ENCODE peak calls at places on chromosomes 5 and 9, in eight cellular contexts. F is cardiac fibroblast, H is IMR-90, G is psoas muscle, U is mucosa of descending colon, Q is fibroblast of mammary gland, I is AG04450, A is right atrium auricular region. T is an unnamed sample.

GRCh38 chr5:117394506-117395157 is 820.0 kb upstream of the SEMA6A start:
- DNase-seq in F (no peak), H (no peak), G (no peak), U (peak), Q (no peak), I (no peak), A (no peak), T (no peak)

GRCh38 chr5:154368041-154368800 is 77.6 kb upstream of the SAP30L start:
- DNase-seq in F (peak), H (peak), G (no peak), U (no peak), Q (peak), I (peak), A (peak), T (peak)

GRCh38 chr9:72305102-72305546 is 59.9 kb downstream of the ZFAND5 start:
- DNase-seq in F (peak), H (peak), G (peak), U (peak), Q (peak), I (no peak), A (peak), T (no peak)

GRCh38 chr9:92671323-92671722 is 1.4 kb upstream of the IPPK start:
- DNase-seq in F (peak), H (peak), G (no peak), U (no peak), Q (peak), I (peak), A (peak), T (no peak)

GRCh38 chr5:168227973-168228615 is 63.4 kb upstream of the WWC1 start:
- DNase-seq in F (peak), H (no peak), G (no peak), U (no peak), Q (peak), I (no peak), A (no peak), T (no peak)

GRCh38 chr9:127455299-127455992 is 4.1 kb downstream of the LRSAM1 start:
- DNase-seq in F (no peak), H (no peak), G (peak), U (peak), Q (no peak), I (no peak), A (no peak), T (no peak)

GRCh38 chr9:112012026-112012902 is 115.7 kb downstream of the UGCG start:
- DNase-seq in F (peak), H (peak), G (peak), U (peak), Q (peak), I (peak), A (peak), T (peak)

GRCh38 chr9:70672136-70672535 is 257.7 kb upstream of the KLF9 start:
- DNase-seq in F (peak), H (no peak), G (no peak), U (no peak), Q (peak), I (no peak), A (no peak), T (no peak)

GRCh38 chr5:142317173-142317572 is 7.6 kb downstream of the SPRY4 start:
- DNase-seq in F (no peak), H (no peak), G (no peak), U (no peak), Q (no peak), I (no peak), A (no peak), T (no peak)

GRCh38 chr9:27407966-27408365 is 111.0 kb upstream of the EQTN start:
- DNase-seq in F (peak), H (peak), G (no peak), U (no peak), Q (peak), I (no peak), A (no peak), T (no peak)

GRCh38 chr9:38227061-38227540 is 158.1 kb upstream of the SHB start:
- DNase-seq in F (peak), H (peak), G (peak), U (peak), Q (peak), I (peak), A (no peak), T (peak)

GRCh38 chr5:119398713-119399492 is 43.1 kb downstream of the TNFAIP8 start:
- DNase-seq in F (peak), H (no peak), G (peak), U (peak), Q (no peak), I (no peak), A (peak), T (no peak)

GRCh38 chr5:67214713-67215591 is 18.4 kb upstream of the CD180 start:
- DNase-seq in F (no peak), H (no peak), G (no peak), U (peak), Q (no peak), I (no peak), A (no peak), T (no peak)

GRCh38 chr5:74083096-74083495 is 457.1 kb downstream of the ARHGEF28 start:
- DNase-seq in F (no peak), H (no peak), G (no peak), U (no peak), Q (no peak), I (no peak), A (no peak), T (no peak)

GRCh38 chr5:139655727-139656271 is 7.7 kb downstream of the CXXC5 start:
- DNase-seq in F (peak), H (peak), G (peak), U (peak), Q (peak), I (no peak), A (no peak), T (no peak)

GRCh38 chr5:125683669-125684068 is 739.5 kb upstream of the GRAMD2B start:
- DNase-seq in F (no peak), H (peak), G (no peak), U (no peak), Q (no peak), I (no peak), A (no peak), T (no peak)

GRCh38 chr5:87298687-87299362 is 31.1 kb downstream of the RASA1 start:
- DNase-seq in F (no peak), H (peak), G (no peak), U (no peak), Q (peak), I (no peak), A (no peak), T (no peak)

GRCh38 chr5:62771331-62771730 is 192.7 kb downstream of the LRRC70 start:
- DNase-seq in F (no peak), H (no peak), G (no peak), U (no peak), Q (no peak), I (no peak), A (no peak), T (no peak)

GRCh38 chr9:15697459-15697858 is 144.6 kb downstream of the CCDC171 start:
- DNase-seq in F (peak), H (peak), G (no peak), U (no peak), Q (peak), I (peak), A (no peak), T (peak)

GRCh38 chr9:78103971-78104433 is 72.4 kb upstream of the GNAQ start:
- DNase-seq in F (no peak), H (no peak), G (no peak), U (no peak), Q (no peak), I (no peak), A (no peak), T (no peak)

GRCh38 chr9:80222466-80223169 is 650.9 kb downstream of the TLE4 start:
- DNase-seq in F (no peak), H (no peak), G (no peak), U (no peak), Q (no peak), I (no peak), A (no peak), T (no peak)

GRCh38 chr5:171630047-171630669 is 155.5 kb upstream of the SMIM23 start:
- DNase-seq in F (peak), H (peak), G (peak), U (peak), Q (peak), I (peak), A (peak), T (no peak)

GRCh38 chr5:157961828-157962390 is 103.0 kb upstream of the CLINT1 start:
- DNase-seq in F (no peak), H (no peak), G (no peak), U (no peak), Q (no peak), I (no peak), A (no peak), T (no peak)

GRCh38 chr5:45385321-45386058 is 310.7 kb downstream of the HCN1 start:
- DNase-seq in F (peak), H (peak), G (peak), U (no peak), Q (peak), I (no peak), A (no peak), T (peak)

GRCh38 chr5:176631383-176631970 is 1.0 kb downstream of the EIF4E1B start:
- DNase-seq in F (no peak), H (no peak), G (no peak), U (no peak), Q (no peak), I (no peak), A (no peak), T (no peak)
- TF ChIP-seq CTCF in F (no peak), H (no peak), G (no peak), U (no peak), Q (no peak), I (no peak), A (no peak), T (no peak)

DNA sequence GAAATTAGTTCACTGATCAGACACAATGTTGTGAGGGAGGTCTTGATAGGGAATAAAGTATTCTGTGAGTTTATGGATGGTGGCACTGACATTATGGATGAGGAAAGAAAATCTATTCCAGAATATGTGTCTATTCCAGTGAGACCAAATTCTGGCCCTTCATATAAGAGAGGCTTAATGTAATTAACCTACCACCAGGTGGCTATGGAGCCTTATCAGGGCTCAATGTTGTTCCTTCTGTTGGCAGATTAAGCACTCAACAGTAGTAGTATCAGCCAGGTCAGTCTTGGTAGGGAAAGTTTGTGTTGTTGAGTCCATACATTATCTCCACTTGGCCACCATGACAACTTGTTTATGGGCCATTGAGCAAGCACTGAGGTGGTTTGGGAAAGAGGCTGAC is 41.7 kb upstream of the BARX1 start:
- DNase-seq in F (no peak), H (no peak), G (no peak), U (no peak), Q (no peak), I (no peak), A (no peak), T (no peak)
- H3K4me3 ChIP-seq in F (no peak), H (no peak), G (no peak), U (no peak), Q (no peak), I (no peak), A (no peak), T (no peak)

GRCh38 chr5:159441441-159441840 is 111.2 kb upstream of the IL12B start:
- DNase-seq in F (no peak), H (no peak), G (no peak), U (no peak), Q (peak), I (no peak), A (no peak), T (no peak)

GRCh38 chr5:159440235-159440634 is 109.9 kb upstream of the IL12B start:
- DNase-seq in F (no peak), H (no peak), G (no peak), U (no peak), Q (no peak), I (no peak), A (no peak), T (no peak)

GRCh38 chr5:159442210-159442850 is 112.0 kb upstream of the IL12B start:
- DNase-seq in F (no peak), H (peak), G (no peak), U (peak), Q (no peak), I (no peak), A (no peak), T (no peak)

GRCh38 chr5:159440948-159441347 is 110.7 kb upstream of the IL12B start:
- DNase-seq in F (no peak), H (no peak), G (no peak), U (no peak), Q (no peak), I (no peak), A (no peak), T (no peak)

DNA sequence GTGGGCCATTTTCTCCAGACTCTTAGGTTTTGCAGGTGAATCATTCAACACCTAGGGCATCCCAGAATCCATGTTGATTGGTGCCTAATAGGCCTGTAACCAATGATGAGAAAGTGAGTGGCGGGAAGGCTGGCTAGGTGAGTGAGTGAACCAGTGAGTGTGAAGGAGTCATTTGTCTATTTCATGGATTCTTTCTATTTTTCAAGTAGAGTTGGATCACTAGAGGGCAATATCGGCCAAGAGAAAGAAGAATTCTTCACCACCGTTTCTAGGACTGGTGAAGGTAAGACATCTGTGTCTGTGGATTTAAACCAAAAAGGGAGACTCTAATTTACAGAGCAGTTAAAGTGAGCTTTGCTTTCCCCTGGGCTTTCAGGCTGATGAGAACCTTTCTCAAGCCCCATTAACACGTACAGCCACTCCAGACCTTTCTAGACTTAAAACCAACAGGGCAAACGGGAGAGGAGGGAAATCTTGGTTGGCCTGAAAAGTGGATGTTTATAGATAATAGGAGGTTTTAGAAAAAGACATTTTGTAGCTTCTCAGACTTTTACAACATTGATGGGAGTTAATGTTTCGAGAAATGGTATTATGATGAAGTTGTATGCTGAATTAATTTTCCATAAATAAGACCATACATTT is 114.3 kb upstream of the IL12B start:
- DNase-seq in F (peak), H (peak), G (no peak), U (no peak), Q (peak), I (peak), A (no peak), T (no peak)
- TF ChIP-seq CTCF in F (peak), H (peak), G (no peak), U (no peak), Q (peak), I (peak), A (peak), T (peak)

DNA sequence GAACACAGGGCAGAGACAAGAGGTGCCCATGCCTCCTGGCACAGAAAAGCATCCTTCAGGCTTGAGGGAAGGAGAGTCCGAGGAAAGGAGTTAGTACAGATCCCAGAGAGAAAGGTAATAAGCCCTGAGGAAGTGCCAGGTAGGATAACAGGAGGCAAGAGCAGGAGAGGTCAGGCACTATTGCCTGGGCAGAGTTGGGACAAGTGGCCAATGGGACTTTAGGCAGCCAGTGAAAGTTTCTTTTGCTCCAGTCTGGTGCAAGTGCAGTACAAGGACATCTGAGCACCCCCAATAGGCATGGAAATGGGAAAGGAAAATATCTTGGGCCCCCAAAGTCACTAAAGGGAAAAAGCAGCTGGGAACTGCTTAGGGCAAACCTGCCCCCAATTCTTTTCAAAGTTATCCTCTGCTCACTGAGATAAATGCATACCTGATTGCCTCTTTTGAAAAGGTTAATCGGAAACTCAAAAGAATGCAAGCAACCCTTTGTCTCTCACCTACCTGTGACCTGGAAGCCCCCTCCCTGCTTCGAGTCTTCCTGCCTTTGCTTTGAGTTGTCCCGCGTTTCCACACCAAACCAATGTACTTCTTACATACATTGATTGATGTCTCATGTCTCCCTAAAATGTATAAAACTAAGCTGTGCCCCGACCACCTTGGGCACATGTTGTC is 46.5 kb downstream of the ELOVL7 start:
- DNase-seq in F (no peak), H (no peak), G (no peak), U (no peak), Q (no peak), I (no peak), A (no peak), T (no peak)
- H3K4me3 ChIP-seq in F (no peak), H (no peak), G (no peak), U (no peak), Q (no peak), I (no peak), A (no peak), T (no peak)

GRCh38 chr5:176803943-176804498 is 6.3 kb upstream of the UNC5A start:
- DNase-seq in F (peak), H (peak), G (no peak), U (no peak), Q (peak), I (no peak), A (no peak), T (no peak)
- TF ChIP-seq CTCF in F (no peak), H (no peak), G (no peak), U (no peak), Q (no peak), I (no peak), A (no peak), T (no peak)

GRCh38 chr5:111689576-111689975 is 67.4 kb downstream of the NREP start:
- DNase-seq in F (no peak), H (no peak), G (no peak), U (no peak), Q (no peak), I (no peak), A (no peak), T (no peak)

GRCh38 chr5:111691914-111692313 is 65.1 kb downstream of the NREP start:
- DNase-seq in F (no peak), H (no peak), G (no peak), U (no peak), Q (peak), I (no peak), A (no peak), T (no peak)

GRCh38 chr5:111685969-111686368 is 71.0 kb downstream of the NREP start:
- DNase-seq in F (no peak), H (no peak), G (no peak), U (no peak), Q (no peak), I (no peak), A (no peak), T (no peak)

GRCh38 chr5:111694183-111694582 is 62.8 kb downstream of the NREP start:
- DNase-seq in F (peak), H (peak), G (no peak), U (no peak), Q (peak), I (no peak), A (no peak), T (peak)

DNA sequence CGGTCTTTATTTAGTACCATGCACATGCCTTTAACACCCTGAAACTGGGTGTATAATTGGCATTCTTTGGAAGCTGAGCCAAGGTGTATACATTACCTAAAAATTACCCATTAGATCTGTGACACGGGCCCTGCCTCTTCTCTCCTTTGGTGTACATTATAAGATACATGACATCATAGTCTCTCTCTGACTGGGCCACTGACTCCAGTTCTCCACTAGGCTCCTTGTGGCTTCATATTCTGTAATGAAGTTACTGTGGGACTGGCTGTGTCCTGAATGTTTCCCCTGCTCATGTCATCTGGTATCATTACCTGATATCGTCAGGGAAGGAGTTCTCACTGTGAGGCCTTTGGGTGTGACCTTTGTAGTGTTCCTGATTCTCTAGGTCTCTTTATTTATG is 65.5 kb downstream of the NREP start:
- DNase-seq in F (no peak), H (no peak), G (no peak), U (no peak), Q (no peak), I (no peak), A (no peak), T (no peak)
- H3K4me3 ChIP-seq in F (no peak), H (no peak), G (no peak), U (no peak), Q (no peak), I (no peak), A (no peak), T (no peak)

GRCh38 chr9:4090491-4090890 is 209.4 kb downstream of the GLIS3 start:
- DNase-seq in F (no peak), H (no peak), G (no peak), U (no peak), Q (no peak), I (no peak), A (no peak), T (no peak)
- TF ChIP-seq CTCF in F (no peak), H (no peak), G (no peak), U (no peak), Q (no peak), I (no peak), A (no peak), T (no peak)

DNA sequence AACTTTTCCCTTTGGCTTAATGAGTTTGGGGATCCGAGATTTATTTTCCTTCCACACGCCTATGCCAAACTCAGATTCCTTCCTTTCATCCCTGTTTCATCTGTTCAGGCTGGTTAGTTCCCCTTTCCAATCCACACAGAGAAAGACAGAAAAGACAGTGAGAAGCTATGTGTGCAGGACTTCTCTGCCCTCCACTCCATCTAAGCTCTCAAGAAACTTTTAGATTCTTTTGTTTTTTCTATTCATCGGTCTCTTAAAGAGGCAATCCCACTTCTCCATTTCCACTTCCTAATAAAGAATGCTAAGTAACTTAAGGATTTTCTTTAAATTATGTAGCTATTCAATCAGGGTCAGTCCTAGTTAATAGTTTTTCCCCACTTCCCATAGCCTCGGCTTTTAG is 11.2 kb downstream of the ITGA1 start:
- DNase-seq in F (no peak), H (no peak), G (no peak), U (no peak), Q (no peak), I (no peak), A (no peak), T (no peak)
- H3K4me3 ChIP-seq in F (peak), H (peak), G (peak), U (no peak), Q (peak), I (peak), A (peak), T (peak)

DNA sequence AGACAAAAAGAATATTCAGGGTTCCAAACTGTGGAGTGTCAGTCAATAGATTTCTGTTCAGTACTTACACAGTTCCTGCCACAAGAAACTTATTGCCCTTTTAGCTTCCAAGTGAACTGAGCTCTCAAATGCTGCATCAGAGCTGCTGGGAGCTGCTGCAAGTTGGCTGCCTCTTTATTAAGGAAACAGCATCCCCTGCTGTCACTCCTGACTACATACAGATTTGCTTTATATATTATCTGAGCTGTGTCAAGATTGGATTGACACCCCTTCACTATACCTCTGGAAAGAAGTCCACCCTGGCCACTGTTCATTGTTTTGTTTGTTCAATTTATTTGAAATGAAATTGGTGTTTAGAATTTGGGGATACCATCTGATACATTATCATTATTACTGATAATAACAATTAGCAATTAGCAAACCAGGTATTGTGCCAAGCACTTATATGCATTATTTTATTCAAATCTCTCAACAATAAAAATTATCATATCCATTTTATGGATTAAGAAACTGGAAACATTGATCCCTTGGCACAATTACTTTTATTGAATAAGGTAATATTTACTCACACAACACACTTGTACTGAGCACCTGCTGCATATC is 16.4 kb upstream of the C5orf58 start:
- DNase-seq in F (peak), H (peak), G (no peak), U (no peak), Q (peak), I (no peak), A (no peak), T (no peak)
- TF ChIP-seq CTCF in F (peak), H (peak), G (no peak), U (no peak), Q (peak), I (peak), A (peak), T (peak)